ENCODE peak calls at places on chromosomes 1 and 21, in five cellular contexts. K is left ventricle myocardium inferior; A is CD8-positive, alpha-beta T cell; L is cardiac muscle cell; O is AG04450. G is an unnamed sample.

GRCh38 chr1:235996048-235996785 is 68.7 kb downstream of the NID1 start:
- DNase-seq in A (no peak), K (no peak), O (no peak), L (no peak), G (no peak)

GRCh38 chr1:21665711-21666571 is 3.2 kb downstream of the RAP1GAP start:
- DNase-seq in L (no peak), O (no peak), A (no peak), K (peak; percentile 69), G (no peak)

GRCh38 chr1:236774926-236775325 is 20.2 kb upstream of the MTR start:
- DNase-seq in L (peak; percentile 71), O (no peak), A (no peak), K (no peak), G (no peak)

GRCh38 chr1:82269466-82269865 is 468.7 kb downstream of the ADGRL2 start:
- DNase-seq in O (no peak), K (no peak), A (no peak), L (peak; percentile 42), G (peak; percentile 74)

GRCh38 chr1:32924881-32925344 is 23.7 kb upstream of the TMEM54 start:
- DNase-seq in K (peak; percentile 29), L (no peak), O (no peak), A (no peak), G (no peak)

GRCh38 chr1:185537601-185538000 is 196.6 kb upstream of the HMCN1 start:
- DNase-seq in K (no peak), A (no peak), L (no peak), O (no peak), G (no peak)

GRCh38 chr1:44611866-44612265 is 62.4 kb downstream of the TMEM53 start:
- DNase-seq in A (no peak), O (no peak), K (no peak), L (no peak), G (no peak)

GRCh38 chr1:30295674-30296073 is 427.7 kb downstream of the MATN1 start:
- DNase-seq in L (no peak), O (no peak), A (no peak), K (no peak), G (no peak)

GRCh38 chr1:51293898-51294515 is 36.4 kb downstream of the TTC39A start:
- DNase-seq in A (no peak), O (no peak), L (no peak), K (no peak), G (no peak)

GRCh38 chr21:40757366-40757765 is 89.6 kb downstream of the DSCAM start:
- DNase-seq in O (no peak), L (no peak), K (no peak), A (no peak), G (no peak)

GRCh38 chr1:230327892-230328284 is 98.2 kb downstream of the PGBD5 start:
- DNase-seq in A (no peak), O (no peak), K (no peak), L (no peak), G (peak; percentile 65)

GRCh38 chr21:42862774-42863503 is 16.4 kb downstream of the WDR4 start:
- DNase-seq in L (no peak), A (no peak), O (no peak), K (no peak), G (no peak)

GRCh38 chr1:231973840-231974239 is 347.2 kb downstream of the DISC1 start:
- DNase-seq in K (no peak), L (peak; percentile 30), A (no peak), O (no peak), G (no peak)

GRCh38 chr1:84584126-84584525 is 9.9 kb upstream of the CTBS start:
- DNase-seq in K (no peak), O (no peak), L (no peak), A (no peak), G (no peak)

GRCh38 chr21:23471877-23472276 is 2135.4 kb downstream of the MRPL39 start:
- DNase-seq in L (no peak), O (no peak), K (no peak), A (no peak), G (no peak)

GRCh38 chr1:155003766-155004351 is 1.3 kb downstream of the ZBTB7B start:
- DNase-seq in K (peak; percentile 80), A (no peak), L (peak; percentile 60), O (no peak), G (no peak)

GRCh38 chr1:3795453-3796214 is 664 bp downstream of the LRRC47 start:
- DNase-seq in L (no peak), O (no peak), K (no peak), A (no peak), G (no peak)

GRCh38 chr1:184664042-184664659 is 90.5 kb downstream of the EDEM3 start:
- DNase-seq in K (peak; percentile 79), O (peak; percentile 27), L (peak; percentile 77), A (peak; percentile 33), G (peak; percentile 52)

DNA sequence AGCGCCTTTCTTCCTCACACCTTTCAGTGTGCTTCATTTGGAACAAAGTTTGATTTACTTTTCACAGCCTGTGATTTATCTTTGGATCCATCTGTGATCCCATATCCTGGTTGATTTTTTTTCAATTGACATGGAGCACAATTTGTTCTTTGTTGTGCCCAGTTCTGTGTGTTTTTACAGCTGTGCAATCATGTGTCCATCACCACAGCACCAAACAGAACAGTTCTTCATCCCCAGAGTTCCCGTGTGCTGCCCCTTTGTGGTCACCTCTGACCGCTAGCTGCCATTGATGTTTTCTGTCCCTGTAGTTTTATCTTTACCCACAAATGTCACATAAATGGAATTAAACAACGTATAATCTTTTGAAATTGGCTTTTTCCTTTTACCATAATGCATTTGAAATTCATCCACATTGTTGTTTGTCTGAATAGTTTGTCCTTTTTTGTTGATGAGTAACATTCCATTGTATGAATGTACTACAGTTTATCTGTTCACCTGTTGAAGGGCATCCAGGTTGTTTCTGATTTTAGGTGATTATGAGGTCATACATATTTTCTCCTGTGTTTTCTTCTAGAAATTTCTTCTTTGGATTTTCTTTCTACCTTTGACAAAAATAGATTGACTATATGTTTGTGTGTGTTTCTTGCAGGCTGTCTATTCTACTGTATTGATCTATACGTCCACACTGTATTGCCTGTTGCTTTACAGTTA is 17.4 kb downstream of the MIGA1 start:
- DNase-seq in L (no peak), K (no peak), O (no peak), A (no peak), G (no peak)
- TF ChIP-seq CTCF in L (no peak), K (no peak), O (no peak), A (no peak), G (no peak)

DNA sequence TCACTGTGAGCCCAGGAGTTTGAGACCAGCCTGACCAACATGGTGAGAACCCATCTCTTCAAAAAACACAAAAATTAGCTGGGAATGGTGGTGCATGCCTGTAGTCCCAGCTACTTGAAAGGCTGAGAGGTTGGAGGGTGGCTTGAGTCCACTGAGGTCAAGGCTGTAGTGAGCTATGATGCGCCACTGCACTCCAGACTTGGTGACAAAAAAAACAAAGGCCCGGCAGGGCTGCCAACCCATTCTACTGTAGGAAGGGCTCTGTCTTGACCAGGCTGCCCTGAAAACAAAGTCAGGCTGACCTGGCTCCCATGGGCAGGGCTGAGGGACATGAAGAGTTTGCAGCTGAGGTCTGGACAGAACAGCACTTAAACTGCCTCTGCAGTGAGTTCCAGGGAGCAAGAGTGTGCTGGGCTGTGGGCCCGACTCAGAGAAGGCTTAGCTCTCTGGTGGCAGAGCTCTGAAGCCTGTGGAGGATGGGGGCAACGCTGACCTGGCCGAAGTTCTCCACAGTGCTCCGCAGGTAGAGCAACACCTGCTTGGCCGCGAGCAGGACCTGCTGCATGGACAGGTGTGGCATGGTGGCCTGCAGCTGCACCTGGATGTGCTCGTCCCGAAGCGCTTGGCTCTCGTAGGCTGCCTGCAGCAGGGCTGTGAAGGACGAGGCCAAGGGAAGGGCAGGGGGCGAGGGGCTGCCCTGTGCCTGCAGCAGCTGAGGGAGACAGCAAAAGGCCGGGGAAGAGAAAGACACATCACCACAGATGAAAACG is 42.4 kb downstream of the URB1 start:
- DNase-seq in A (no peak), K (no peak), O (no peak), L (no peak), G (no peak)
- H3K27ac ChIP-seq in A (no peak overlapping the region), K (no peak overlapping the region), O (no peak overlapping the region), L (no peak overlapping the region), G (no peak overlapping the region)

GRCh38 chr1:171142451-171143121 is 42.5 kb upstream of the FMO2 start:
- DNase-seq in O (peak; percentile 37), L (peak; percentile 98), K (no peak), A (no peak), G (no peak)
- TF ChIP-seq CTCF in O (no peak), L (peak; percentile 3), K (peak; percentile 31), A (no peak), G (no peak)

GRCh38 chr1:225757927-225758460 is 19.6 kb upstream of the SRP9 start:
- DNase-seq in A (no peak), K (no peak), L (no peak), O (no peak), G (no peak)

GRCh38 chr1:225750865-225751824 is 26.5 kb upstream of the SRP9 start:
- DNase-seq in L (no peak), A (no peak), K (no peak), O (no peak), G (no peak)

GRCh38 chr1:225752245-225752644 is 25.4 kb upstream of the SRP9 start:
- DNase-seq in A (no peak), O (no peak), K (no peak), L (no peak), G (no peak)

GRCh38 chr1:225754940-225755635 is 22.5 kb upstream of the SRP9 start:
- DNase-seq in K (no peak), L (peak; percentile 94), O (peak; percentile 66), A (no peak), G (no peak)

DNA sequence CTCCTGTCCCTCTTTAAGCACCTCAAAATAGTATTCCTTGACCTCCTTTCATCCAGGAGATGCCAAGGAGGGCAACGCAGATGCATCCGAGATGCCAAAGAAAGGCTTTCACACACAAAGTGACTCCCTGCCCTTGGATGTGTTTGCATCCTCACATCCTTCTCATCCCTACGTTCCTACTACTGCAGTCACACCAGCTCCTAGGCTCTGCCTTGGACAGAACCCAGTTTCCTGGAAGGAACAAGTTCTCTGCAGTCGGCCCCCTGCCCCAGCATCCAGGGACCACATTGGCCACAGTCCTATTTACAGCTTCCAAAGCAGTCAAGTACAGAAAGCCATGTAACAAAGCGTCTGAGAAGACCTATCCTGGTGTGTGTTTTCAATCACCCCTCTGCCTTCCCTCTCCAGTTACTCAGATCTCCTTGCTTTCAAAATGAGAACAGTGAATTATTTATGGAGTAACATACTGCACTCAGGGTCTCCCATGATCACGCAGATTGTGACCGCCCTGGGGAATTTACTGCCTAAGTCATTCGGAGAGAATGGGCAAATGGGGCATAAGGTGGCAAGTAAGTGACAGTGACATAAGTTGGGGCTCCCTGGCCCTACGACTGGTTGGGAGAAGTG is 21.8 kb upstream of the SRP9 start:
- DNase-seq in K (no peak), O (no peak), L (no peak), A (no peak), G (no peak)
- H3K27ac ChIP-seq in K (peak overlapping the region; percentile 90), O (peak overlapping the region; percentile 79), L (peak overlapping the region; percentile 37), A (no peak overlapping the region), G (peak overlapping the region; percentile 47)

G was measured in RWPE1.